ENCODE peak calls at places on chromosomes 6 and 20, in eight cellular contexts. One of them, this sample, is unnamed.

GRCh38 chr6:29959492-29959891 is 17.2 kb downstream of the HLA-A start:
- DNase-seq in GM23248: no peak
- DNase-seq in sigmoid colon: no peak
- DNase-seq in dorsolateral prefrontal cortex: no peak
- DNase-seq in ovary: no peak
- DNase-seq in SJSA1: no peak
- DNase-seq in naive thymus-derived CD4-positive, alpha-beta T cell: no peak
- DNase-seq in left lung: no peak
- DNase-seq in this sample: no peak

GRCh38 chr20:43977252-43977651 is 62.6 kb downstream of the TOX2 start:
- DNase-seq in GM23248: no peak
- DNase-seq in sigmoid colon: no peak
- DNase-seq in dorsolateral prefrontal cortex: no peak
- DNase-seq in ovary: no peak
- DNase-seq in SJSA1: peak; percentile 77
- DNase-seq in naive thymus-derived CD4-positive, alpha-beta T cell: no peak
- DNase-seq in left lung: no peak
- DNase-seq in this sample: no peak

GRCh38 chr6:25232478-25232877 is 46.7 kb upstream of the CARMIL1 start:
- DNase-seq in GM23248: peak; percentile 77
- DNase-seq in sigmoid colon: no peak
- DNase-seq in dorsolateral prefrontal cortex: peak; percentile 74
- DNase-seq in ovary: no peak
- DNase-seq in SJSA1: no peak
- DNase-seq in naive thymus-derived CD4-positive, alpha-beta T cell: no peak
- DNase-seq in left lung: no peak
- DNase-seq in this sample: no peak

GRCh38 chr6:16136086-16136485 is 7.2 kb downstream of the MYLIP start:
- DNase-seq in GM23248: no peak
- DNase-seq in sigmoid colon: no peak
- DNase-seq in dorsolateral prefrontal cortex: no peak
- DNase-seq in ovary: no peak
- DNase-seq in SJSA1: no peak
- DNase-seq in naive thymus-derived CD4-positive, alpha-beta T cell: peak; percentile 72
- DNase-seq in left lung: no peak
- DNase-seq in this sample: no peak

GRCh38 chr6:160733045-160733646 is 31.1 kb downstream of the PLG start:
- DNase-seq in GM23248: peak; percentile 76
- DNase-seq in sigmoid colon: no peak
- DNase-seq in dorsolateral prefrontal cortex: peak; percentile 58
- DNase-seq in ovary: peak; percentile 20
- DNase-seq in SJSA1: no peak
- DNase-seq in naive thymus-derived CD4-positive, alpha-beta T cell: no peak
- DNase-seq in left lung: no peak
- DNase-seq in this sample: no peak

GRCh38 chr20:14785065-14785743 is 447.8 kb upstream of the FLRT3 start:
- DNase-seq in GM23248: no peak
- DNase-seq in sigmoid colon: no peak
- DNase-seq in dorsolateral prefrontal cortex: no peak
- DNase-seq in ovary: no peak
- DNase-seq in SJSA1: no peak
- DNase-seq in naive thymus-derived CD4-positive, alpha-beta T cell: no peak
- DNase-seq in left lung: no peak
- DNase-seq in this sample: no peak

GRCh38 chr6:138800377-138801150 is 4.7 kb downstream of the ECT2L start:
- DNase-seq in GM23248: no peak
- DNase-seq in sigmoid colon: no peak
- DNase-seq in dorsolateral prefrontal cortex: no peak
- DNase-seq in ovary: no peak
- DNase-seq in SJSA1: no peak
- DNase-seq in naive thymus-derived CD4-positive, alpha-beta T cell: no peak
- DNase-seq in left lung: no peak
- DNase-seq in this sample: no peak

GRCh38 chr6:7727150-7727950 is 1.5 kb downstream of the BMP6 start:
- DNase-seq in GM23248: peak; percentile 53
- DNase-seq in sigmoid colon: no peak
- DNase-seq in dorsolateral prefrontal cortex: no peak
- DNase-seq in ovary: peak; percentile 47
- DNase-seq in SJSA1: no peak
- DNase-seq in naive thymus-derived CD4-positive, alpha-beta T cell: no peak
- DNase-seq in left lung: peak; percentile 78
- DNase-seq in this sample: peak; percentile 68

GRCh38 chr20:44001667-44002596 is 87.3 kb downstream of the TOX2 start:
- DNase-seq in GM23248: no peak
- DNase-seq in sigmoid colon: no peak
- DNase-seq in dorsolateral prefrontal cortex: no peak
- DNase-seq in ovary: no peak
- DNase-seq in SJSA1: no peak
- DNase-seq in naive thymus-derived CD4-positive, alpha-beta T cell: no peak
- DNase-seq in left lung: no peak
- DNase-seq in this sample: no peak

GRCh38 chr20:8782804-8783203 is 286.1 kb upstream of the PLCB4 start:
- DNase-seq in GM23248: peak; percentile 85
- DNase-seq in sigmoid colon: no peak
- DNase-seq in dorsolateral prefrontal cortex: no peak
- DNase-seq in ovary: no peak
- DNase-seq in SJSA1: no peak
- DNase-seq in naive thymus-derived CD4-positive, alpha-beta T cell: no peak
- DNase-seq in left lung: no peak
- DNase-seq in this sample: no peak

GRCh38 chr6:34601706-34602105 is 45.6 kb upstream of the SPDEF start:
- DNase-seq in GM23248: no peak
- DNase-seq in sigmoid colon: no peak
- DNase-seq in dorsolateral prefrontal cortex: peak; percentile 67
- DNase-seq in ovary: no peak
- DNase-seq in SJSA1: no peak
- DNase-seq in naive thymus-derived CD4-positive, alpha-beta T cell: no peak
- DNase-seq in left lung: no peak
- DNase-seq in this sample: no peak

GRCh38 chr6:30610065-30610464 is 7.0 kb downstream of the PPP1R10 start:
- DNase-seq in GM23248: no peak
- DNase-seq in sigmoid colon: peak; percentile 34
- DNase-seq in dorsolateral prefrontal cortex: no peak
- DNase-seq in ovary: no peak
- DNase-seq in SJSA1: no peak
- DNase-seq in naive thymus-derived CD4-positive, alpha-beta T cell: no peak
- DNase-seq in left lung: no peak
- DNase-seq in this sample: no peak

GRCh38 chr20:38806855-38807655 is 1.6 kb downstream of the PPP1R16B start:
- DNase-seq in GM23248: no peak
- DNase-seq in sigmoid colon: no peak
- DNase-seq in dorsolateral prefrontal cortex: peak; percentile 44
- DNase-seq in ovary: no peak
- DNase-seq in SJSA1: no peak
- DNase-seq in naive thymus-derived CD4-positive, alpha-beta T cell: peak; percentile 51
- DNase-seq in left lung: no peak
- DNase-seq in this sample: no peak

GRCh38 chr6:35919827-35920751 is 809 bp downstream of the SRPK1 start:
- DNase-seq in GM23248: peak; percentile 76
- DNase-seq in sigmoid colon: peak; percentile 65
- DNase-seq in dorsolateral prefrontal cortex: no peak
- DNase-seq in ovary: peak; percentile 35
- DNase-seq in SJSA1: peak; percentile 52
- DNase-seq in naive thymus-derived CD4-positive, alpha-beta T cell: peak; percentile 72
- DNase-seq in left lung: peak; percentile 76
- DNase-seq in this sample: peak; percentile 68

DNA sequence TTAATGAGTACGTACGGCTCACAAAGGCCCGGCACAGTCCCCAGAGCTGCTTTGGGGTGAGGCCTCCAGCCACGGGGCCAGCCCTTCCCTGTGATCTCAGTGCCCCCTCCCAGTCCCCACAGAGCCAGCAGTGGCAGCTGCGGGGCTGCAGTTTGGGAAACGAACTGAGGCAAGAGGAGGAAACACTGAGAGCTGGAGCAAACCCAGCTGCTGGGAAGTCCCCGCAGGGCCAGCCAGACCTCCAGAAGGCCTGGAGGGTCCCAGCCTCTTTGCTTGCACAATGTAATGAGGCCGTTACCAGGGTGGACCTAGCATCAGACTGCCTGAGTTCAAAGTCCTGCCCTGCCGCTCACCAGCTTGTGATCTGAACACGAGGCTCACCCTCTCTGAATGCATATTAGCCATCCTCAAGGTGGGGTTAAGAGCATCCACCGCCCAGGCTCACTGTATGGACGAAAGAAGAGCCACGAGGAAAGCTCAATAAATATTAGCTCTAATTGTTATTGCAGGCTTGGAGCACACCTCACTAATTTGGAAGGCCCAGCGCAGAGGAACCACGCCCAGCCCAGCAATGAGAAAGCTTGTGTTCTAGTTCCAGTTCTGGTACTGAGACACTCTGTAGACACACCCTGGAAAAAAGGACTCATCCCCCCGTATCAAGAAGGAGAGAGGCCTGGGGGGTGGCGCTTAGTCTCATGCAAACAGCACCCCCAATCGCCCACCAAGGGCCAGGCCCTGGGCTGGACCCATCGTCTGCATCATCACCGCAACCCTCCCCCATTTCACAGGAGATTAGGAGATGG is 157.1 kb downstream of the BMP7 start:
- DNase-seq in GM23248: no peak
- DNase-seq in sigmoid colon: peak; percentile 69
- DNase-seq in dorsolateral prefrontal cortex: no peak
- DNase-seq in ovary: no peak
- DNase-seq in SJSA1: no peak
- DNase-seq in naive thymus-derived CD4-positive, alpha-beta T cell: no peak
- DNase-seq in left lung: no peak
- DNase-seq in this sample: peak; percentile 90
- H3K27ac ChIP-seq in GM23248: no peak overlapping the region
- H3K27ac ChIP-seq in sigmoid colon: peak overlapping the region; percentile 40
- H3K27ac ChIP-seq in dorsolateral prefrontal cortex: no peak overlapping the region
- H3K27ac ChIP-seq in ovary: no peak overlapping the region
- H3K27ac ChIP-seq in SJSA1: no peak overlapping the region
- H3K27ac ChIP-seq in naive thymus-derived CD4-positive, alpha-beta T cell: no peak overlapping the region
- H3K27ac ChIP-seq in left lung: no peak overlapping the region
- H3K27ac ChIP-seq in this sample: no peak overlapping the region

GRCh38 chr6:159074120-159074684 is 29.4 kb upstream of the TAGAP start:
- DNase-seq in GM23248: peak; percentile 42
- DNase-seq in sigmoid colon: no peak
- DNase-seq in dorsolateral prefrontal cortex: peak; percentile 81
- DNase-seq in ovary: no peak
- DNase-seq in SJSA1: no peak
- DNase-seq in naive thymus-derived CD4-positive, alpha-beta T cell: no peak
- DNase-seq in left lung: no peak
- DNase-seq in this sample: no peak

GRCh38 chr6:159075506-159076100 is 30.8 kb upstream of the TAGAP start:
- DNase-seq in GM23248: no peak
- DNase-seq in sigmoid colon: no peak
- DNase-seq in dorsolateral prefrontal cortex: no peak
- DNase-seq in ovary: no peak
- DNase-seq in SJSA1: peak; percentile 63
- DNase-seq in naive thymus-derived CD4-positive, alpha-beta T cell: no peak
- DNase-seq in left lung: no peak
- DNase-seq in this sample: no peak

GRCh38 chr6:159077123-159077522 is 32.3 kb upstream of the TAGAP start:
- DNase-seq in GM23248: no peak
- DNase-seq in sigmoid colon: no peak
- DNase-seq in dorsolateral prefrontal cortex: no peak
- DNase-seq in ovary: peak; percentile 28
- DNase-seq in SJSA1: no peak
- DNase-seq in naive thymus-derived CD4-positive, alpha-beta T cell: no peak
- DNase-seq in left lung: no peak
- DNase-seq in this sample: no peak

GRCh38 chr6:159071843-159072769 is 27.3 kb upstream of the TAGAP start:
- DNase-seq in GM23248: no peak
- DNase-seq in sigmoid colon: no peak
- DNase-seq in dorsolateral prefrontal cortex: no peak
- DNase-seq in ovary: no peak
- DNase-seq in SJSA1: no peak
- DNase-seq in naive thymus-derived CD4-positive, alpha-beta T cell: no peak
- DNase-seq in left lung: no peak
- DNase-seq in this sample: no peak

DNA sequence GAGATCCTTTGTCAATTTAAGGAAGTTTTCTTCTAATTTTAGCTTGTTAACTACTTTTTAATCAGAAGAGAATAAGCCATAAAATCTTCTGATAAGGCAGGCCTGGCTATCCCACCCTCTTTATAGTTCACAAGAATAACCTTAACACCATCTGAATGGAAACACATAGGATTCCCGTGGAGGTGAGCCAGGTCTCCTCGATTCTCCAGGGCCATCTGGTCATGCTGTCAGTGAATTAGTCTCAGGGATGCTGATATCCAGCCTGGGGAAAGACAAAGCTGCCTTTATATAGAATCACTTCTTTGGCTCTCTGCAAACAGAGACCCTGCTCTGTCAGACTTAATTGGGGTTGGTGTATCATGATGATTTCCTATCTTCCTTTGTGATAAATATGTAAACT is 30.1 kb upstream of the TAGAP start:
- DNase-seq in GM23248: no peak
- DNase-seq in sigmoid colon: no peak
- DNase-seq in dorsolateral prefrontal cortex: no peak
- DNase-seq in ovary: no peak
- DNase-seq in SJSA1: no peak
- DNase-seq in naive thymus-derived CD4-positive, alpha-beta T cell: no peak
- DNase-seq in left lung: no peak
- DNase-seq in this sample: no peak
- H3K27ac ChIP-seq in GM23248: no peak overlapping the region
- H3K27ac ChIP-seq in sigmoid colon: no peak overlapping the region
- H3K27ac ChIP-seq in dorsolateral prefrontal cortex: no peak overlapping the region
- H3K27ac ChIP-seq in ovary: no peak overlapping the region
- H3K27ac ChIP-seq in SJSA1: no peak overlapping the region
- H3K27ac ChIP-seq in naive thymus-derived CD4-positive, alpha-beta T cell: no peak overlapping the region
- H3K27ac ChIP-seq in left lung: no peak overlapping the region
- H3K27ac ChIP-seq in this sample: no peak overlapping the region

GRCh38 chr20:25005661-25006060 is 13.1 kb upstream of the APMAP start:
- DNase-seq in GM23248: no peak
- DNase-seq in sigmoid colon: peak; percentile 58
- DNase-seq in dorsolateral prefrontal cortex: no peak
- DNase-seq in ovary: no peak
- DNase-seq in SJSA1: peak; percentile 16
- DNase-seq in naive thymus-derived CD4-positive, alpha-beta T cell: no peak
- DNase-seq in left lung: no peak
- DNase-seq in this sample: peak; percentile 59
- H3K27ac ChIP-seq in GM23248: no peak overlapping the region
- H3K27ac ChIP-seq in sigmoid colon: peak overlapping the region; percentile 79
- H3K27ac ChIP-seq in dorsolateral prefrontal cortex: no peak overlapping the region
- H3K27ac ChIP-seq in ovary: no peak overlapping the region
- H3K27ac ChIP-seq in SJSA1: no peak overlapping the region
- H3K27ac ChIP-seq in naive thymus-derived CD4-positive, alpha-beta T cell: no peak overlapping the region
- H3K27ac ChIP-seq in left lung: no peak overlapping the region
- H3K27ac ChIP-seq in this sample: no peak overlapping the region

DNA sequence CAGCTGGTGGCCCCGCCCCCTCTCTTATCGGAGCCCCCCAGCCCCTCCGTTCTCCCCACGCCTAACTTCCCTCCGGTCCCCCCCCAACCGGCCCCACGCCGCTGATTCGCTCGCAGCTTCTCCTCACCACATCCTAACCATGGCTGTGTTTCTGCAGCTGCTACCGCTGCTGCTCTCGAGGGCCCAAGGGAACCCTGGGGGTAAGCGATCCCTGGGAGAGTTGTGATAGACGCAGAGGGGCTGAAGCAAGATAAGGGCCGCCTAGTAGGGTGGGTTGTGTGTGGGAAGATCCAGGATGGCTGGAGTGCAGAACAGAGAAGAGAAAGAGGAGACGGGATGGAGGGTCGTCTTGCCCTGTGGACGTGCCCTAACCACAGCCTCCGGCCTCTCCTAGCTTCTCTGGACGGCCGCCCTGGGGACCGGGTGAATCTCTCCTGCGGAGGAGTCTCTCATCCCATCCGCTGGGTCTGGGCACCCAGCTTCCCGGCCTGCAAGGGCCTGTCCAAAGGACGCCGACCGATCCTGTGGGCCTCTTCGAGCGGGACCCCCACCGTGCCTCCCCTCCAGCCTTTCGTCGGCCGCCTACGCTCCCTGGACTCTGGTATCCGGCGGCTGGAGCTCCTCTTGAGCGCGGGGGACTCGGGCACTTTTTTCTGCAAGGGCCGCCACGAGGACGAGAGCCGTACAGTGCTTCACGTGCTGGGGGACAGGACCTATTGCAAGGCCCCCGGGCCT is at the start of gene MPIG6B:
- DNase-seq in GM23248: no peak
- DNase-seq in sigmoid colon: no peak
- DNase-seq in dorsolateral prefrontal cortex: no peak
- DNase-seq in ovary: no peak
- DNase-seq in SJSA1: no peak
- DNase-seq in naive thymus-derived CD4-positive, alpha-beta T cell: no peak
- DNase-seq in left lung: no peak
- DNase-seq in this sample: no peak
- H3K27ac ChIP-seq in GM23248: no peak within 1 kb of the TSS
- H3K27ac ChIP-seq in sigmoid colon: no peak within 1 kb of the TSS
- H3K27ac ChIP-seq in dorsolateral prefrontal cortex: no peak within 1 kb of the TSS
- H3K27ac ChIP-seq in ovary: no peak within 1 kb of the TSS
- H3K27ac ChIP-seq in SJSA1: no peak within 1 kb of the TSS
- H3K27ac ChIP-seq in naive thymus-derived CD4-positive, alpha-beta T cell: no peak within 1 kb of the TSS
- H3K27ac ChIP-seq in left lung: no peak within 1 kb of the TSS
- H3K27ac ChIP-seq in this sample: no peak within 1 kb of the TSS

This sample was measured in kidney.